ENCODE peak calls at places on chromosomes 4 and X, in ten cellular contexts. M, L, K, G, P, I, Y, S, C and E are unnamed samples.

GRCh38 chr4:8267077-8267476 is 2.5 kb upstream of the HTRA3 start:
- DNase-seq in M (no peak), L (no peak), K (no peak), G (peak), P (no peak), I (peak), Y (peak), S (no peak), C (peak), E (no peak)

GRCh38 chr4:114807357-114807756 is 208.8 kb downstream of the UGT8 start:
- DNase-seq in M (no peak), L (no peak), K (no peak), G (no peak), P (no peak), I (no peak), Y (no peak), S (no peak), C (no peak), E (no peak)

GRCh38 chr4:140718240-140718639 is 37.9 kb downstream of the TBC1D9 start:
- DNase-seq in M (no peak), L (no peak), K (no peak), G (no peak), P (peak), I (no peak), Y (no peak), S (no peak), C (peak), E (no peak)

GRCh38 chr4:8108991-8109390 is 49.6 kb downstream of the ABLIM2 start:
- DNase-seq in M (no peak), L (no peak), K (no peak), G (no peak), P (no peak), I (no peak), Y (peak), S (no peak), C (no peak), E (no peak)

GRCh38 chrX:49120104-49120503 is 3.4 kb downstream of the GPKOW start:
- DNase-seq in M (no peak), L (no peak), K (no peak), G (no peak), P (no peak), I (no peak), Y (no peak), S (no peak), C (no peak), E (no peak)

GRCh38 chr4:153595894-153596601 is 88.0 kb upstream of the TLR2 start:
- DNase-seq in M (no peak), L (no peak), K (no peak), G (no peak), P (no peak), I (no peak), Y (no peak), S (no peak), C (no peak), E (no peak)

GRCh38 chrX:82589410-82589809 is 918.7 kb upstream of the POU3F4 start:
- DNase-seq in M (peak), L (no peak), K (no peak), G (no peak), P (peak), I (no peak), Y (no peak), S (no peak), C (peak), E (peak)

GRCh38 chrX:100939336-100939735 is 10.6 kb upstream of the XKRX start:
- DNase-seq in M (no peak), L (no peak), K (no peak), G (no peak), P (no peak), I (no peak), Y (no peak), S (no peak), C (no peak), E (no peak)

GRCh38 chr4:185925910-185926360 is 113.9 kb upstream of the SORBS2 start:
- DNase-seq in M (no peak), L (no peak), K (no peak), G (no peak), P (no peak), I (no peak), Y (no peak), S (no peak), C (no peak), E (no peak)

GRCh38 chr4:7524064-7524682 is 89.4 kb upstream of the PSAPL1 start:
- DNase-seq in M (no peak), L (no peak), K (no peak), G (no peak), P (no peak), I (no peak), Y (no peak), S (no peak), C (no peak), E (no peak)

GRCh38 chr4:114658179-114658578 is 59.6 kb downstream of the UGT8 start:
- DNase-seq in M (no peak), L (no peak), K (no peak), G (no peak), P (peak), I (no peak), Y (no peak), S (no peak), C (no peak), E (no peak)

GRCh38 chr4:158681630-158682029 is 9.5 kb downstream of the ETFDH start:
- DNase-seq in M (no peak), L (no peak), K (no peak), G (no peak), P (no peak), I (no peak), Y (no peak), S (no peak), C (no peak), E (no peak)

GRCh38 chrX:147333821-147334220 is 519.3 kb upstream of the CXorf51A start:
- DNase-seq in M (no peak), L (no peak), K (no peak), G (no peak), P (no peak), I (no peak), Y (no peak), S (no peak), C (no peak), E (no peak)

GRCh38 chr4:173834151-173834550 is 304.1 kb upstream of the HAND2 start:
- DNase-seq in M (peak), L (no peak), K (no peak), G (no peak), P (no peak), I (no peak), Y (no peak), S (no peak), C (peak), E (no peak)

GRCh38 chr4:10090467-10091250 is 25.9 kb downstream of the WDR1 start:
- DNase-seq in M (no peak), L (no peak), K (no peak), G (no peak), P (no peak), I (no peak), Y (no peak), S (no peak), C (no peak), E (no peak)

GRCh38 chr4:1470816-1471442 is 64.7 kb upstream of the NKX1-1 start:
- DNase-seq in M (no peak), L (no peak), K (no peak), G (peak), P (no peak), I (no peak), Y (no peak), S (no peak), C (no peak), E (no peak)

GRCh38 chr4:109649872-109650271 is 53.4 kb downstream of the CASP6 start:
- DNase-seq in M (no peak), L (no peak), K (no peak), G (no peak), P (no peak), I (no peak), Y (no peak), S (no peak), C (no peak), E (no peak)

GRCh38 chr4:107050525-107051135 is 14.5 kb upstream of the DKK2 start:
- DNase-seq in M (no peak), L (no peak), K (no peak), G (no peak), P (no peak), I (no peak), Y (no peak), S (no peak), C (peak), E (no peak)

GRCh38 chrX:150211988-150212387 is 151.1 kb upstream of the MAMLD1 start:
- DNase-seq in M (no peak), L (no peak), K (no peak), G (no peak), P (no peak), I (no peak), Y (no peak), S (no peak), C (no peak), E (no peak)

GRCh38 chr4:26937567-26937966 is 76.9 kb downstream of the STIM2 start:
- DNase-seq in M (no peak), L (no peak), K (no peak), G (no peak), P (no peak), I (no peak), Y (no peak), S (no peak), C (no peak), E (no peak)

GRCh38 chr4:146450524-146450923 is 71.2 kb downstream of the SLC10A7 start:
- DNase-seq in M (no peak), L (no peak), K (no peak), G (no peak), P (no peak), I (no peak), Y (no peak), S (no peak), C (peak), E (no peak)

GRCh38 chr4:184282251-184282713 is 64.6 kb upstream of the ENPP6 start:
- DNase-seq in M (peak), L (no peak), K (no peak), G (no peak), P (no peak), I (peak), Y (no peak), S (no peak), C (no peak), E (no peak)

GRCh38 chr4:114642173-114642780 is 43.7 kb downstream of the UGT8 start:
- DNase-seq in M (no peak), L (no peak), K (no peak), G (no peak), P (no peak), I (no peak), Y (no peak), S (no peak), C (no peak), E (no peak)